ENCODE peak calls at places on chromosomes 1 and 21, in six cellular contexts. A is CD8-positive, alpha-beta T cell; O is upper lobe of right lung; H is kidney tubule cell; Y is head of caudate nucleus; D is endothelial cell. J is an unnamed sample.

GRCh38 chr21:16473965-16474364 is 744.2 kb downstream of the USP25 start:
- DNase-seq in Y (no peak), H (no peak), O (no peak), D (no peak), A (no peak), J (no peak)

GRCh38 chr1:116508984-116509980 is 61.5 kb downstream of the CD58 start:
- DNase-seq in A (no peak), D (no peak), H (peak), O (no peak), Y (no peak), J (no peak)

GRCh38 chr1:15110867-15111230 is 42.7 kb upstream of the TMEM51 start:
- DNase-seq in O (no peak), D (peak), A (no peak), H (peak), Y (no peak), J (no peak)

GRCh38 chr21:17540530-17540929 is 27.7 kb downstream of the CXADR start:
- DNase-seq in Y (no peak), A (no peak), O (no peak), D (no peak), H (no peak), J (no peak)

GRCh38 chr1:93344886-93345632 is 648 bp upstream of the DR1 start:
- DNase-seq in H (no peak), A (no peak), Y (no peak), O (no peak), D (no peak), J (no peak)

GRCh38 chr1:20153000-20153418 is 13.9 kb downstream of the PLA2G2F start:
- DNase-seq in Y (peak), A (no peak), O (peak), H (peak), D (peak), J (no peak)

GRCh38 chr1:20359451-20360330 is 69.0 kb downstream of the VWA5B1 start:
- DNase-seq in A (no peak), D (no peak), O (no peak), Y (no peak), H (peak), J (peak)

GRCh38 chr1:223067914-223068313 is 75.1 kb downstream of the TLR5 start:
- DNase-seq in Y (no peak), A (no peak), D (no peak), O (no peak), H (no peak), J (no peak)

GRCh38 chr1:156247460-156248322 is at the start of gene PAQR6:
- DNase-seq in H (no peak), O (no peak), Y (peak), D (no peak), A (no peak), J (no peak)

GRCh38 chr1:8554956-8555534 is 237.1 kb downstream of the SLC45A1 start:
- DNase-seq in A (no peak), Y (no peak), H (peak), D (no peak), O (no peak), J (no peak)

J was measured in CD4-positive, alpha-beta T cell.